ENCODE peak calls at places on chromosomes 16 and 17, in five cellular contexts. M, D, Z, F and X are unnamed samples.

GRCh38 chr16:56618138-56618537 is 7.4 kb upstream of the MT1E start:
- DNase-seq in F (no peak), M (no peak), D (no peak), Z (no peak), X (no peak)

GRCh38 chr16:24977673-24978065 is 37.5 kb downstream of the ARHGAP17 start:
- DNase-seq in D (no peak), Z (no peak), M (peak; percentile 10), F (peak; percentile 92), X (no peak)

GRCh38 chr17:39870776-39871175 is 2.8 kb downstream of the ZPBP2 start:
- DNase-seq in M (no peak), F (no peak), D (no peak), Z (no peak), X (no peak)

GRCh38 chr17:74643826-74644225 is 20.3 kb upstream of the CD300E start:
- DNase-seq in D (no peak), F (no peak), Z (no peak), M (no peak), X (no peak)

GRCh38 chr17:4802228-4802627 is at the start of gene C17orf114:
- DNase-seq in Z (no peak), F (no peak), D (no peak), M (no peak), X (no peak)

GRCh38 chr16:4612474-4612931 is 2.2 kb downstream of the UBALD1 start:
- DNase-seq in F (no peak), D (no peak), Z (no peak), M (no peak), X (no peak)

GRCh38 chr17:3485481-3486068 is 9.8 kb downstream of the ASPA start:
- DNase-seq in Z (no peak), F (no peak), M (no peak), D (no peak), X (no peak)

GRCh38 chr17:33687831-33688230 is 394.7 kb upstream of the ASIC2 start:
- DNase-seq in Z (no peak), M (no peak), D (no peak), F (no peak), X (no peak)

GRCh38 chr17:30235386-30236296 is at the start of gene SLC6A4:
- DNase-seq in F (peak; percentile 26), D (no peak), Z (no peak), M (no peak), X (no peak)

GRCh38 chr17:74203439-74204240 is at the start of gene RPL38:
- DNase-seq in F (peak; percentile 96), Z (peak; percentile 97), D (peak; percentile 98), M (peak; percentile 98), X (peak; percentile 96)